ENCODE peak calls at places on chromosomes 11 and 22, in nine cellular contexts. T is activated effector memory CD4-positive, alpha-beta T cell treated with anti-CD3 and anti-CD28 coated beads, Interleukin-2, amount 50 U/mL, for 16 hours; O is nephron progenitor cell; J is activated naive CD4-positive, alpha-beta T cell treated with anti-CD3 and anti-CD28 coated beads, Interleukin-2, amount 10 ng/mL, durations not matched to agents 7 days and 5 days; M is endothelial cell; K is CD8-positive, alpha-beta memory T cell; P is stimulated activated CD8-positive, alpha-beta memory T cell treated with anti-CD3 and anti-CD28 coated beads, Interleukin-7, amount 100 ng/mL, for 4 hours; L is esophagus squamous epithelium; A is GM23248. Y is an unnamed sample.

GRCh38 chr11:92227954-92228935 is 3.6 kb downstream of the FAT3 start:
- DNase-seq in T (no peak), O (no peak), J (no peak), M (no peak), K (no peak), P (no peak), L (no peak), A (peak; percentile 46), Y (no peak)

GRCh38 chr11:113201055-113201818 is 113.1 kb upstream of the TTC12 start:
- DNase-seq in T (no peak), O (peak; percentile 20), J (no peak), M (no peak), K (no peak), P (no peak), L (no peak), A (no peak), Y (no peak)

GRCh38 chr11:12810497-12810896 is 136.3 kb downstream of the TEAD1 start:
- DNase-seq in T (no peak), O (no peak), J (no peak), M (no peak), K (no peak), P (no peak), L (no peak), A (peak; percentile 67), Y (no peak)

GRCh38 chr22:27561301-27561820 is 240.2 kb downstream of the MN1 start:
- DNase-seq in T (no peak), O (no peak), J (no peak), M (no peak), K (no peak), P (no peak), L (no peak), A (peak; percentile 38), Y (no peak)

GRCh38 chr11:101296896-101297295 is 167.3 kb upstream of the PGR start:
- DNase-seq in T (no peak), O (no peak), J (no peak), M (no peak), K (no peak), P (no peak), L (no peak), A (no peak), Y (no peak)

GRCh38 chr11:128592454-128592853 is 5.1 kb upstream of the ETS1 start:
- DNase-seq in T (no peak), O (no peak), J (no peak), M (no peak), K (no peak), P (no peak), L (no peak), A (no peak), Y (no peak)

GRCh38 chr11:74670171-74670570 is 61.1 kb downstream of the CHRDL2 start:
- DNase-seq in T (no peak), O (no peak), J (no peak), M (no peak), K (no peak), P (no peak), L (no peak), A (no peak), Y (no peak)

GRCh38 chr11:3609416-3610265 is 32.2 kb downstream of the ART5 start:
- DNase-seq in T (no peak), O (peak; percentile 32), J (peak; percentile 28), M (peak; percentile 50), K (no peak), P (no peak), L (no peak), A (peak; percentile 51), Y (peak; percentile 51)

GRCh38 chr11:68118753-68119448 is 2.3 kb downstream of the CHKA start:
- DNase-seq in T (peak; percentile 21), O (no peak), J (no peak), M (no peak), K (no peak), P (no peak), L (no peak), A (no peak), Y (peak; percentile 88)

GRCh38 chr11:43969543-43969942 is 27.1 kb downstream of the C11orf96 start:
- DNase-seq in T (no peak), O (no peak), J (no peak), M (no peak), K (no peak), P (no peak), L (no peak), A (peak; percentile 51), Y (no peak)

GRCh38 chr22:38569972-38570840 is at the start of gene DMC1:
- DNase-seq in T (peak; percentile 98), O (peak; percentile 100), J (peak; percentile 99), M (peak; percentile 92), K (peak; percentile 95), P (peak; percentile 96), L (peak; percentile 55), A (peak; percentile 90), Y (peak; percentile 96)

GRCh38 chr11:47986742-47987141 is 6.4 kb downstream of the PTPRJ start:
- DNase-seq in T (no peak), O (no peak), J (no peak), M (no peak), K (no peak), P (no peak), L (no peak), A (no peak), Y (no peak)

GRCh38 chr22:43031617-43032016 is 16.7 kb upstream of the PACSIN2 start:
- DNase-seq in T (no peak), O (no peak), J (no peak), M (no peak), K (no peak), P (no peak), L (no peak), A (peak; percentile 24), Y (no peak)

GRCh38 chr11:47215366-47215925 is 672 bp downstream of the DDB2 start:
- DNase-seq in T (no peak), O (peak; percentile 14), J (no peak), M (no peak), K (no peak), P (no peak), L (no peak), A (peak; percentile 33), Y (no peak)

GRCh38 chr11:128507936-128508335 is 79.4 kb downstream of the ETS1 start:
- DNase-seq in T (no peak), O (no peak), J (no peak), M (no peak), K (no peak), P (no peak), L (no peak), A (no peak), Y (no peak)

GRCh38 chr22:48186121-48186790 is 1423.8 kb downstream of the TBC1D22A start:
- DNase-seq in T (no peak), O (no peak), J (no peak), M (no peak), K (no peak), P (no peak), L (no peak), A (no peak), Y (no peak)

Y was measured in NB4.